ENCODE peak calls at places on chromosomes 5 and 9, in five cellular contexts. Z is gastrocnemius medialis, M is sigmoid colon, X is esophagus squamous epithelium, H is endothelial cell of umbilical vein. F is an unnamed sample.

GRCh38 chr9:124493794-124494479 is 13.3 kb downstream of the NR5A1 start:
- DNase-seq in Z (no peak), M (no peak), X (no peak), H (no peak), F (no peak)

GRCh38 chr5:6359941-6360683 is 18.2 kb downstream of the MED10 start:
- DNase-seq in Z (no peak), M (no peak), X (no peak), H (no peak), F (no peak)

GRCh38 chr5:73339711-73340110 is 108.9 kb downstream of the FOXD1 start:
- DNase-seq in Z (no peak), M (no peak), X (no peak), H (no peak), F (no peak)

GRCh38 chr5:59682542-59682941 is 211.0 kb downstream of the PDE4D start:
- DNase-seq in Z (no peak), M (no peak), X (no peak), H (no peak), F (no peak)

GRCh38 chr5:147483197-147483790 is 26.6 kb downstream of the DPYSL3 start:
- DNase-seq in Z (no peak), M (no peak), X (no peak), H (peak; percentile 55), F (no peak)

GRCh38 chr5:67886761-67887160 is 328.8 kb upstream of the PIK3R1 start:
- DNase-seq in Z (no peak), M (no peak), X (no peak), H (no peak), F (no peak)

GRCh38 chr5:38524006-38524405 is 32.4 kb downstream of the LIFR start:
- DNase-seq in Z (no peak), M (no peak), X (no peak), H (no peak), F (no peak)

GRCh38 chr5:150342583-150342982 is 14.9 kb upstream of the TCOF1 start:
- DNase-seq in Z (no peak), M (no peak), X (no peak), H (no peak), F (no peak)

GRCh38 chr5:134905246-134905996 is 490 bp downstream of the PCBD2 start:
- DNase-seq in Z (peak; percentile 70), M (peak; percentile 77), X (no peak), H (peak; percentile 82), F (peak; percentile 18)

DNA sequence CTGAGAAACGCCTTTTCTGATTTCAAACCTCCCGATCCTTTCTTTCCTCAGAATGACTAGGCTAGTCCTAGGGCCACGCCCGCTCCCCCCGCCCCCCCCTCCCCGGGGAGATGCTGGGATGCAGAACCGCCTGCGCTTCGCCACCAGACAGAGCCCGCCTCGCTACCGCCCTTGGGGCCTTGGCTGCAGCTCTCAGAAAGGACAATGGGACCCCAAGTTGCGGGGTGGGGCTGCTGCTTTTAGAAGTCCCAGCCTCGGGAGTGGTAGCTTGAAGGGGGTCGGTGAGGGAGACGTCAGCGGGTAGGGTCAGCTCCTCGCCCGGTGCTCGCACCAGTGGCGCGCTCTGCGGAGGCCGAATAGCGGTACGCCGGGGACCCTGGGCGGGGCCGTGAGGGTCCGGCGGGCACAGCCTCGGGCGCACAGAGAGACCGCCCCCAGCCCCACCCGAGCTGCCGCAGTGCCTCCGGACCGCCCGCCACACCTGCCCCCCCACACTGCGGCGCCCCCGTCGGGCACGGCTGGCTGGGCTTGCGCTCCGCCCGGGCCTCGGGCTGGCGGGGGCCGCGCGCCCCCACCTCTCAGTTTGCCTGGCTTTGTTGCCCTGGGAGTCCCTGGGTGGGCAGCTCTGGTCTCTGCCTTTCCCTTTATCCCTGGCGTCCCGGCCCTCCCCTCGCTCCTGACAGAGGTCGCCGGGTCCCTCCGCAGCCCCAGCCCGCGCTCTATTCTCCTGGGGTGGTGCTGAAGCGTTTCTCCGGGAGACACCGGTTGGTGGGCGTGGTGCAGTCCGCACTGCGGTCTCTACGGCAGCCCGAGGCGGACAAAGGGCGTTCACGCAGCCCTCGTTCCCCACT is 1.1 kb downstream of the MAP1B start:
- DNase-seq in Z (peak; percentile 64), M (peak; percentile 85), X (no peak), H (peak; percentile 81), F (peak; percentile 74)
- TF ChIP-seq POLR2A in Z (no peak), M (no peak), X (no peak), H (peak; percentile 53), F (no peak)

GRCh38 chr5:141343242-141343952 is at the start of gene PCDHGA3:
- DNase-seq in Z (no peak), M (no peak), X (no peak), H (peak; percentile 53), F (no peak)

GRCh38 chr5:141343953-141344463 is 379 bp downstream of the PCDHGA3 start:
- DNase-seq in Z (no peak), M (no peak), X (no peak), H (no peak), F (no peak)

GRCh38 chr5:141342773-141343172 is 856 bp upstream of the PCDHGA3 start:
- DNase-seq in Z (no peak), M (no peak), X (no peak), H (no peak), F (no peak)

GRCh38 chr5:141338538-141339306 is at the start of gene PCDHGA2:
- DNase-seq in Z (no peak), M (no peak), X (no peak), H (peak; percentile 59), F (no peak)
- H3K9me3 ChIP-seq in Z (peaks cover 18% of the 10 kb centered on the region), M (peaks cover 38% of the 10 kb centered on the region), X (no peaks in the 10 kb centered on the region), H (no peaks in the 10 kb centered on the region), F (peaks cover 56% of the 10 kb centered on the region)

GRCh38 chr9:21251162-21251561 is 11.4 kb upstream of the IFNA14 start:
- DNase-seq in Z (no peak), M (no peak), X (no peak), H (no peak), F (no peak)

GRCh38 chr9:21255538-21256212 is 15.9 kb upstream of the IFNA14 start:
- DNase-seq in Z (no peak), M (no peak), X (no peak), H (no peak), F (no peak)

GRCh38 chr9:21251638-21252037 is 11.8 kb upstream of the IFNA14 start:
- DNase-seq in Z (no peak), M (no peak), X (no peak), H (no peak), F (no peak)

GRCh38 chr9:21252727-21253547 is 13.1 kb upstream of the IFNA14 start:
- DNase-seq in Z (peak; percentile 23), M (no peak), X (no peak), H (peak; percentile 79), F (no peak)
- TF ChIP-seq CTCF in Z (peak; percentile 29), M (no peak), X (peak; percentile 55), H (peak; percentile 29), F (no peak)

GRCh38 chr9:137762414-137763061 is 115.0 kb upstream of the CACNA1B start:
- DNase-seq in Z (peak; percentile 49), M (no peak), X (no peak), H (no peak), F (no peak)
- TF ChIP-seq POLR2A in Z (no peak), M (no peak), X (no peak), H (no peak), F (no peak)

GRCh38 chr5:25412116-25412661 is 767.4 kb upstream of the CDH10 start:
- DNase-seq in Z (no peak), M (no peak), X (no peak), H (no peak), F (no peak)

GRCh38 chr5:25416960-25417359 is 772.2 kb upstream of the CDH10 start:
- DNase-seq in Z (no peak), M (no peak), X (no peak), H (no peak), F (no peak)

GRCh38 chr5:25418319-25418859 is 773.6 kb upstream of the CDH10 start:
- DNase-seq in Z (no peak), M (no peak), X (no peak), H (no peak), F (no peak)

GRCh38 chr5:25415970-25416369 is 771.2 kb upstream of the CDH10 start:
- DNase-seq in Z (no peak), M (no peak), X (no peak), H (no peak), F (no peak)

GRCh38 chr5:25414746-25415145 is 770.0 kb upstream of the CDH10 start:
- DNase-seq in Z (no peak), M (no peak), X (no peak), H (no peak), F (no peak)
- H3K9me3 ChIP-seq in Z (no peaks in the 10 kb centered on the region), M (no peaks in the 10 kb centered on the region), X (no peaks in the 10 kb centered on the region), H (peaks cover 2% of the 10 kb centered on the region), F (no peaks in the 10 kb centered on the region)

GRCh38 chr5:169331292-169331852 is 30.4 kb upstream of the SLIT3 start:
- DNase-seq in Z (no peak), M (no peak), X (no peak), H (no peak), F (no peak)
- TF ChIP-seq CTCF in Z (no peak), M (no peak), X (no peak), H (no peak), F (no peak)

F was measured in uterus.